ENCODE peak calls at places on chromosomes 12 and 14, in four cellular contexts. J, E, H and Q are unnamed samples.

GRCh38 chr14:74382231-74382630 is 34.0 kb downstream of the VRTN start:
- DNase-seq in E (no peak), J (no peak), H (no peak), Q (no peak)

GRCh38 chr12:52581481-52581880 is 7.8 kb upstream of the KRT74 start:
- DNase-seq in H (no peak), J (no peak), E (no peak), Q (no peak)

GRCh38 chr12:22083167-22083566 is 37.1 kb downstream of the CMAS start:
- DNase-seq in E (no peak), J (peak), H (no peak), Q (no peak)

GRCh38 chr14:54728700-54729527 is 162.0 kb downstream of the SAMD4A start:
- DNase-seq in H (no peak), J (no peak), E (no peak), Q (no peak)

GRCh38 chr14:49982522-49982951 is 89.7 kb downstream of the ARF6 start:
- DNase-seq in H (no peak), E (peak), J (no peak), Q (peak)

GRCh38 chr12:58564721-58565120 is 355.6 kb downstream of the LRIG3 start:
- DNase-seq in H (no peak), J (no peak), E (no peak), Q (no peak)

GRCh38 chr12:103751171-103751570 is 89.9 kb downstream of the NT5DC3 start:
- DNase-seq in H (no peak), E (no peak), J (no peak), Q (no peak)

GRCh38 chr14:41404121-41404520 is 202.6 kb upstream of the LRFN5 start:
- DNase-seq in E (no peak), J (no peak), H (no peak), Q (no peak)

GRCh38 chr12:116630762-116631161 is 71.6 kb downstream of the MAP1LC3B2 start:
- DNase-seq in H (no peak), J (no peak), E (no peak), Q (no peak)

GRCh38 chr12:110791589-110791988 is 48.9 kb upstream of the PPP1CC start:
- DNase-seq in E (no peak), J (no peak), H (no peak), Q (no peak)

GRCh38 chr12:124392271-124392990 is 97.5 kb downstream of the RFLNA start:
- DNase-seq in J (no peak), E (peak), H (no peak), Q (peak)

GRCh38 chr14:57295261-57295660 is 26.5 kb downstream of the AP5M1 start:
- DNase-seq in E (no peak), H (no peak), J (no peak), Q (no peak)

GRCh38 chr14:54727929-54728328 is 161.0 kb downstream of the SAMD4A start:
- DNase-seq in J (no peak), H (no peak), E (peak), Q (no peak)

GRCh38 chr14:49888293-49888692 is 4.6 kb upstream of the ARF6 start:
- DNase-seq in E (no peak), J (no peak), H (no peak), Q (no peak)

GRCh38 chr14:92173668-92174067 is 51.9 kb downstream of the CPSF2 start:
- DNase-seq in H (no peak), E (no peak), J (no peak), Q (no peak)

GRCh38 chr14:96309128-96309906 is 53.3 kb downstream of the BDKRB1 start:
- DNase-seq in E (no peak), H (no peak), J (no peak), Q (no peak)

GRCh38 chr14:96303981-96304380 is 48.0 kb downstream of the BDKRB1 start:
- DNase-seq in E (no peak), H (no peak), J (no peak), Q (no peak)

GRCh38 chr14:96304956-96305355 is 48.9 kb downstream of the BDKRB1 start:
- DNase-seq in J (no peak), H (no peak), E (no peak), Q (no peak)

GRCh38 chr14:96307434-96307833 is 51.4 kb downstream of the BDKRB1 start:
- DNase-seq in E (no peak), H (no peak), J (no peak), Q (no peak)

DNA sequence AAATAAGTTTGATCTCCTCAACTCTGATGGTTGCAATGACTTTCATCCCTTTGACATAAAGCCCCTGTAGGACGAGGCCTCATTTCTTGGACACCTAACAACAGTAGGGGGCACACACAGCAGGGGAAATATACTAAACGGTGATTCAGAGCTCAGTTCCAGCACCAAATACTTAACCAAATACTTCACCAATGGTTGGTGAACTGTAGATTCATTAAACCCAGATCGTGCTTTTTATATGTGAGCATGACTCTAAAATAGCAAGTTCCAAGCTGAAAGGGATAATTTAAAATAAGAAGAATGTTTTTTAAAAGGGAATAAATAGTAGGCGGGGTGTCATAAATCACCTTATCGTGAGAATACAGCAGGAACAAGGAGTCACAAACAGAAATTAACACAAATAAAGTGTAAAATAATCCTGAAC is 53.2 kb downstream of the ATG2B start:
- DNase-seq in J (no peak), H (no peak), E (no peak), Q (no peak)
- TF ChIP-seq CTCF in J (no peak), H (no peak), E (no peak), Q (no peak)

DNA sequence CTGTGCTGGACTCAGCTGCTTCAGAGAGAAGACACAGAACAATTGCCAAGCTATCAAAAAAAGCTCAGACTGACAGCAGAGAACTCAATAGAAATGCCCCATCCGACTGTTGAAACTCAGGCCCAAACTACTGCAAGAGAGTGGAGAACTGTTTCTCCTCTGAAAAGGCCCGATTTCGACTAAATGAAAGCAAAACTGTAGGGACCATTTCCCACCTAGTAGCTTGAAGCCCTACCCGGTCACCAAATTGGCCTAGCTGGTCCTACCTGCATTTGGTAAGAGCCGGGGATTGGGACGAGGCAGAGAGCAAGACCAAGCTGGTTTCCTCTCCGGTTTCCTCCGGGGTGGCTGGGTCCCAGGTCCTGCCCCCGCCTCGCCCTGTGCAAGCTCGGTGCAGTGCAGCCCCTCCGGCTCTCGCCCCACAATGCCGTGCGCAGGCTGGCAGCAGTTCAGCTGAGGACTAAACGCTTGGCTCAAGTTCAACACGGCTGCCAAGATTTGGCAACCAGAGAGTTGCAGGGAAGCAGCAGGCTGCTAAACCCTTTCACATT is 1180.6 kb downstream of the VRK1 start:
- DNase-seq in J (peak), E (peak), H (peak), Q (peak)
- H3K4me3 ChIP-seq in J (peak), E (peak), H (peak), Q (peak)

GRCh38 chr12:128813392-128813791 is 10.4 kb downstream of the SLC15A4 start:
- DNase-seq in J (no peak), H (no peak), E (no peak), Q (no peak)

GRCh38 chr12:128813883-128814282 is 9.9 kb downstream of the SLC15A4 start:
- DNase-seq in E (no peak), H (no peak), J (no peak), Q (no peak)

GRCh38 chr12:128816643-128816920 is 7.2 kb downstream of the SLC15A4 start:
- DNase-seq in J (no peak), H (no peak), E (no peak), Q (no peak)

GRCh38 chr12:128815779-128816642 is 7.7 kb downstream of the SLC15A4 start:
- DNase-seq in H (no peak), E (no peak), J (no peak), Q (no peak)

DNA sequence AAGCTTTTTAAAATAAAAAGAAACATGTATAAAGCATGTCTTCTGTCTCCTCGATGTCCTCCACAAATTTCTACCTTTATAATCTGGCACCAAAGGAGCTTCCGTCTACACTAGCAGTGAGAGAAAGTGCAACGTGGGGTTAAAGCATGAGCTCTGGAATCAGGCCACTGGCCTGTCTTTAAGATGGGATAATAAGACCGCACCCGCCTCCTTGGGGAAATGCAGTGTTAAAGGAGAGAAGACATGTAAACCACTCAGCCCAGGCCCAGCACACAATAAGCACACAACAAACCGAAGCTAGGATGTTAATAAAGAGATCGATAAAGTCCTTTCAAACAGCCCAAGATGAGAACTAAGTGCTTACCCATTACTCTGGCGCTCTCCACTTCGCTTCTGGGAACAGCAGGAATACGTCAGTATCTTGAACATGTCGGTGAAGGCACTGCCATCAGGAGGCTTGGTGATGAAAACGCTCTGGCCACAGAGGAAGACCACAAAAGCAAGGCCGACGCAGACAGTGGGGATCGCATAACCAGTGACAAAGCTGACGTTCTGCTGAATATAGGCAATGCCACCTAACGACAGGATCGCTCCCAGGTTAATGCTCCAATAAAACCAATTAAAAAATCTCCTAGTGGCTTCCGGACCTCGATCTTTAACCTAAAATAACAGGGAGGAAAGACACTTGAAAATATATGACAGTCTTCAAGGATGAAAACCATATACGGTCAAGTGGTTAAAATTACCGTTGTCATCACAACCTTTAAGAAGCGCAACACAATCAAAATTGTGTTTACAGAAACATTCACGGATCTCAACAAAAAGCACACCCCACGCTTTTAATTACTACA is 9.1 kb downstream of the SLC15A4 start:
- DNase-seq in H (no peak), E (no peak), J (peak), Q (no peak)
- H3K27ac ChIP-seq in H (no peak), E (peak), J (no peak), Q (peak)

GRCh38 chr12:87266305-87266704 is 762.9 kb downstream of the C12orf50 start:
- DNase-seq in H (no peak), E (no peak), J (no peak), Q (no peak)
- TF ChIP-seq CTCF in H (no peak), E (no peak), J (no peak), Q (no peak)

GRCh38 chr12:12561305-12562015 is 1.2 kb downstream of the DUSP16 start:
- DNase-seq in E (peak), H (peak), J (peak), Q (peak)

GRCh38 chr12:12562016-12562483 is 613 bp downstream of the DUSP16 start:
- DNase-seq in J (no peak), H (peak), E (no peak), Q (no peak)

GRCh38 chr12:12563529-12563928 is 866 bp upstream of the DUSP16 start:
- DNase-seq in J (peak), E (no peak), H (peak), Q (no peak)

GRCh38 chr12:12562585-12563245 is at the start of gene DUSP16:
- DNase-seq in H (peak), J (peak), E (peak), Q (peak)

GRCh38 chr12:12564911-12565310 is 2.2 kb upstream of the DUSP16 start:
- DNase-seq in J (no peak), H (no peak), E (no peak), Q (no peak)
- H3K4me3 ChIP-seq in J (no peak), H (no peak), E (no peak), Q (no peak)

GRCh38 chr12:92530706-92531105 is 172.1 kb upstream of the PLEKHG7 start:
- DNase-seq in E (no peak), J (no peak), H (no peak), Q (no peak)
- H3K27ac ChIP-seq in E (no peak), J (no peak), H (no peak), Q (no peak)

DNA sequence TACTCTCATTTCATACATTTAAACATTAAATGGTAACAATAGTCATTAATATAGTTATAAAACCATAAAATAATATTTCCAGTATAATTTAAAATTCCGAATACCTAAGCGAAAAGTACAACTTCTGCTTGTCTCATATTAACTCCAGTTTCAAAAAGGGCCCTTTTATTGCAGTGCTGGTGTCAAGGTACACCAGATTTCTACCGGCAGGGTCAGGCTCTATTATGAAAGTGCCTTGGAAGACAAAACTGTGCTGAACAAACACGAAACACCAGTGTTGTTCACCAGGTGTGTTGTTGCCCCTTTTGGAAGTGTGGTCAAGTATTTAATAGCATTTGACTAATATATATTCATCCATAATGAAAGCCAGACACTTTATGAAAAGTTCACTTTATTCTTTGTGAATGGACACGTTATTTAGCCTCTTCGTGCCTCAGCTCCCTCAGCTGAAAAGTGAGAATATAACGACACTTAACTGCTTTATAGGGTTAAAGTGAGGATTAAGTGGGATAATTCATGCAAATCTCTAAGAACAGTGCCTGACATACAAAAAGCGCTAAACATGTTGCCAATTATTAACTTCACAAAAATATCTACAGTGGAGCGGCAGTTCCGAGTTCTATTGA is 20.3 kb upstream of the GNS start:
- DNase-seq in H (no peak), J (no peak), E (no peak), Q (no peak)
- TF ChIP-seq CTCF in H (no peak), J (no peak), E (no peak), Q (no peak)